ENCODE peak calls at places on chromosomes 5 and 9, in nine cellular contexts. K is HTR-8/SVneo; H is HFF-Myc; T is choroid plexus epithelial cell; E is stimulated activated CD8-positive, alpha-beta memory T cell treated with anti-CD3 and anti-CD28 coated beads, Interleukin-15, amount 100 ng/mL, for 4 hours; F is M059J; D is pons; C is endodermal cell; B is stimulated activated CD4-positive, alpha-beta T cell treated with anti-CD3 and anti-CD28 coated beads, Interleukin-2, amount 100 ng/mL, for 48 hours. U is an unnamed sample.

GRCh38 chr9:79572032-79572890 is 496 bp downstream of the TLE4 start:
- DNase-seq in K (no peak), H (no peak), T (peak; percentile 49), E (no peak), F (peak; percentile 40), D (no peak), C (peak; percentile 79), B (no peak), U (peak; percentile 84)

GRCh38 chr9:16025627-16026026 is 472.8 kb downstream of the CCDC171 start:
- DNase-seq in K (no peak), H (no peak), T (no peak), E (no peak), F (no peak), D (no peak), C (no peak), B (no peak), U (no peak)

GRCh38 chr9:75979362-75979761 is 88.9 kb downstream of the PCSK5 start:
- DNase-seq in K (no peak), H (peak; percentile 6), T (peak; percentile 59), E (no peak), F (peak; percentile 14), D (no peak), C (peak; percentile 73), B (no peak), U (no peak)

GRCh38 chr9:16343249-16344237 is 526.9 kb downstream of the BNC2 start:
- DNase-seq in K (no peak), H (no peak), T (no peak), E (no peak), F (peak; percentile 69), D (no peak), C (no peak), B (no peak), U (no peak)

GRCh38 chr9:78601957-78602565 is 305.1 kb downstream of the PSAT1 start:
- DNase-seq in K (no peak), H (peak; percentile 41), T (peak; percentile 73), E (no peak), F (peak; percentile 74), D (peak; percentile 56), C (peak; percentile 75), B (peak; percentile 7), U (peak; percentile 78)

GRCh38 chr5:103444333-103445038 is 118.1 kb downstream of the NUDT12 start:
- DNase-seq in K (peak; percentile 19), H (no peak), T (no peak), E (no peak), F (peak; percentile 91), D (no peak), C (no peak), B (no peak), U (no peak)

GRCh38 chr5:103472820-103473219 is 89.8 kb downstream of the NUDT12 start:
- DNase-seq in K (no peak), H (no peak), T (peak; percentile 73), E (no peak), F (peak; percentile 77), D (no peak), C (no peak), B (no peak), U (no peak)

GRCh38 chr5:83029912-83030311 is 47.3 kb downstream of the TMEM167A start:
- DNase-seq in K (no peak), H (no peak), T (peak; percentile 66), E (no peak), F (peak; percentile 54), D (no peak), C (no peak), B (no peak), U (peak; percentile 20)

GRCh38 chr5:160488394-160488943 is 66.8 kb downstream of the PTTG1 start:
- DNase-seq in K (no peak), H (no peak), T (no peak), E (no peak), F (no peak), D (no peak), C (peak; percentile 7), B (no peak), U (no peak)

GRCh38 chr5:50749873-50750272 is 83.4 kb downstream of the PARP8 start:
- DNase-seq in K (no peak), H (no peak), T (no peak), E (no peak), F (no peak), D (no peak), C (no peak), B (no peak), U (no peak)

U was measured in astrocyte of the hippocampus.